ENCODE peak calls at places on chromosomes 1 and 21, in four cellular contexts. One of them, this sample, is unnamed.

GRCh38 chr1:175822575-175822974 is 79.2 kb upstream of the TNR start:
- DNase-seq in A549: no peak
- DNase-seq in GM12878: no peak
- DNase-seq in IMR-90: peak
- DNase-seq in this sample: no peak

GRCh38 chr1:233281711-233282581 is 13.6 kb downstream of the PCNX2 start:
- DNase-seq in IMR-90: peak
- DNase-seq in A549: no peak
- DNase-seq in GM12878: peak
- DNase-seq in this sample: no peak

GRCh38 chr21:31034378-31034777 is 3.9 kb downstream of the KRTAP19-8 start:
- DNase-seq in IMR-90: no peak
- DNase-seq in GM12878: no peak
- DNase-seq in A549: no peak
- DNase-seq in this sample: no peak

GRCh38 chr1:214506972-214507431 is 44.4 kb downstream of the PTPN14 start:
- DNase-seq in IMR-90: no peak
- DNase-seq in GM12878: no peak
- DNase-seq in A549: peak
- DNase-seq in this sample: no peak

GRCh38 chr1:118948796-118949195 is 39.3 kb downstream of the TBX15 start:
- DNase-seq in GM12878: no peak
- DNase-seq in A549: no peak
- DNase-seq in IMR-90: no peak
- DNase-seq in this sample: no peak

GRCh38 chr1:20618550-20618949 is 14.7 kb upstream of the PINK1 start:
- DNase-seq in IMR-90: no peak
- DNase-seq in GM12878: no peak
- DNase-seq in A549: no peak
- DNase-seq in this sample: no peak

GRCh38 chr1:223788746-223789415 is 56.9 kb downstream of the TP53BP2 start:
- DNase-seq in IMR-90: no peak
- DNase-seq in A549: no peak
- DNase-seq in GM12878: no peak
- DNase-seq in this sample: peak

GRCh38 chr1:232873931-232874330 is 68.7 kb downstream of the MAP10 start:
- DNase-seq in GM12878: no peak
- DNase-seq in IMR-90: no peak
- DNase-seq in A549: no peak
- DNase-seq in this sample: no peak

GRCh38 chr1:27627051-27627450 is 7.9 kb downstream of the FGR start:
- DNase-seq in IMR-90: no peak
- DNase-seq in A549: no peak
- DNase-seq in GM12878: no peak
- DNase-seq in this sample: no peak

GRCh38 chr1:110227774-110228173 is 17.7 kb downstream of the KCNC4 start:
- DNase-seq in A549: no peak
- DNase-seq in IMR-90: no peak
- DNase-seq in GM12878: no peak
- DNase-seq in this sample: no peak

GRCh38 chr1:159845751-159846531 is 16.5 kb downstream of the VSIG8 start:
- DNase-seq in IMR-90: no peak
- DNase-seq in GM12878: no peak
- DNase-seq in A549: no peak
- DNase-seq in this sample: no peak

GRCh38 chr1:100277866-100278265 is 11.8 kb downstream of the RTCA start:
- DNase-seq in A549: peak
- DNase-seq in IMR-90: no peak
- DNase-seq in GM12878: no peak
- DNase-seq in this sample: peak

GRCh38 chr1:8154621-8155052 is 128.5 kb upstream of the ERRFI1 start:
- DNase-seq in A549: peak
- DNase-seq in GM12878: no peak
- DNase-seq in IMR-90: peak
- DNase-seq in this sample: peak

GRCh38 chr1:27141266-27142003 is 13.5 kb downstream of the SLC9A1 start:
- DNase-seq in A549: no peak
- DNase-seq in GM12878: no peak
- DNase-seq in IMR-90: no peak
- DNase-seq in this sample: no peak

GRCh38 chr1:18681423-18681835 is 50.8 kb downstream of the PAX7 start:
- DNase-seq in IMR-90: peak
- DNase-seq in GM12878: no peak
- DNase-seq in A549: peak
- DNase-seq in this sample: peak

GRCh38 chr1:100164226-100164625 is 13.8 kb downstream of the LRRC39 start:
- DNase-seq in GM12878: no peak
- DNase-seq in IMR-90: peak
- DNase-seq in A549: no peak
- DNase-seq in this sample: no peak

GRCh38 chr21:16193758-16194606 is 464.2 kb downstream of the USP25 start:
- DNase-seq in GM12878: no peak
- DNase-seq in A549: peak
- DNase-seq in IMR-90: peak
- DNase-seq in this sample: no peak

GRCh38 chr21:16196521-16197208 is 466.9 kb downstream of the USP25 start:
- DNase-seq in GM12878: no peak
- DNase-seq in IMR-90: no peak
- DNase-seq in A549: no peak
- DNase-seq in this sample: no peak

GRCh38 chr21:16194851-16195251 is 465.1 kb downstream of the USP25 start:
- DNase-seq in IMR-90: peak
- DNase-seq in GM12878: no peak
- DNase-seq in A549: peak
- DNase-seq in this sample: no peak

GRCh38 chr21:16195476-16195875 is 465.7 kb downstream of the USP25 start:
- DNase-seq in A549: peak
- DNase-seq in GM12878: no peak
- DNase-seq in IMR-90: peak
- DNase-seq in this sample: no peak

GRCh38 chr21:16195896-16196443 is 466.2 kb downstream of the USP25 start:
- DNase-seq in A549: no peak
- DNase-seq in GM12878: no peak
- DNase-seq in IMR-90: no peak
- DNase-seq in this sample: no peak
- TF ChIP-seq ELK1 in A549: no peak
- TF ChIP-seq ELK1 in GM12878: no peak
- TF ChIP-seq ELK1 in IMR-90: no peak
- TF ChIP-seq ELK1 in this sample: no peak

GRCh38 chr1:45375104-45376090 is 35.2 kb upstream of the MUTYH start:
- DNase-seq in A549: no peak
- DNase-seq in GM12878: no peak
- DNase-seq in IMR-90: no peak
- DNase-seq in this sample: no peak

GRCh38 chr1:45378184-45378583 is 37.9 kb upstream of the MUTYH start:
- DNase-seq in GM12878: no peak
- DNase-seq in IMR-90: no peak
- DNase-seq in A549: no peak
- DNase-seq in this sample: no peak

GRCh38 chr1:45380125-45380524 is 39.9 kb upstream of the MUTYH start:
- DNase-seq in IMR-90: no peak
- DNase-seq in A549: no peak
- DNase-seq in GM12878: no peak
- DNase-seq in this sample: no peak

GRCh38 chr1:45386219-45386618 is 46.0 kb upstream of the MUTYH start:
- DNase-seq in A549: no peak
- DNase-seq in IMR-90: no peak
- DNase-seq in GM12878: no peak
- DNase-seq in this sample: no peak

DNA sequence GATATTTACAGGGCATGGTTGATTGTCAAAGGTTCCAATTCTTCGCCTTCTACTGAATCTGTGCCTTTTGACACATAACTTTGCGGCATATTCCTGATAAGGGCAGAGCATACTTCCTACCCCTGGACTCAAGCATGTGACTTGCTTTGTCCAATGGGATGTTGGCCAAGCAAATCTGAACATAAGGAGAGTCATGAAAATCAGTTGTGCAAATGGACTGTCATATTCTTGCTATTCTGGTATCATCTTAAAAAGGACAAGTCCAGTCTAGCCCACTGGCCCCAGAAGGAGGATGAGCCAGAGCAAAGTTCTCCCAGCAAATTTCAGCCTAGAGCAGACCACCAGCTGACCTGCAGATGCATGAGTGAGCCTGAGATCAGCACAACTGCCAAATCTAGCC is 41.0 kb upstream of the MUTYH start:
- DNase-seq in IMR-90: no peak
- DNase-seq in A549: no peak
- DNase-seq in GM12878: no peak
- DNase-seq in this sample: peak
- TF ChIP-seq USF2 in IMR-90: no peak
- TF ChIP-seq USF2 in A549: no peak
- TF ChIP-seq USF2 in GM12878: no peak
- TF ChIP-seq USF2 in this sample: peak

DNA sequence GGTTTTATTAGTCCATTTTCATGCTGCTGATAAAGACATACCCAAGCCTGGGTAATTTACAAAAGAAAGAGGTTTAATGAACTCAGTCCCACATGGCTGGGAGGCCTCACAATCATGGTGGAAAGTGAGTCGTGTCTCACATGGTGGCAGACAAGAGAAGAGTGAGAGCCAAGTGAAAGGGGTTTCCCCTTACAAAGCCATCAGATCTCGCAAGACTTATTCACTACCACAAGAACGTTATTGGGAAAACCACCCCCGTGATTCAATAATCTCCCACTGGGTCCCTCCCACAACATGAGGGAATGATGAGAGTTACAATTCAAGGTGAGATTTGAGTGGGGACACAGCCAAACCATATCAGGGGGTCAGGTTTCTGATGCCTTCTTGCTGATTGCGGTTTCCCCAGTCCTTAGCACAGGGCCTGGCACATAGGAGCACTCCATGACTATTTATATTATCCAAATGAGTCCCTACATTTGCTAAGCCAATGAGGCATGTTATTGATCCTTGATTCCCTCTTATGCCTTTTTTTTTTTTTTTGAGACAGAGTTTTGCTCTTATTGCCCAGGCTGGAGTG is 35.3 kb upstream of the PAXBP1 start:
- DNase-seq in GM12878: no peak
- DNase-seq in A549: no peak
- DNase-seq in IMR-90: peak
- DNase-seq in this sample: no peak
- TF ChIP-seq ELK1 in GM12878: no peak
- TF ChIP-seq ELK1 in A549: no peak
- TF ChIP-seq ELK1 in IMR-90: no peak
- TF ChIP-seq ELK1 in this sample: no peak

DNA sequence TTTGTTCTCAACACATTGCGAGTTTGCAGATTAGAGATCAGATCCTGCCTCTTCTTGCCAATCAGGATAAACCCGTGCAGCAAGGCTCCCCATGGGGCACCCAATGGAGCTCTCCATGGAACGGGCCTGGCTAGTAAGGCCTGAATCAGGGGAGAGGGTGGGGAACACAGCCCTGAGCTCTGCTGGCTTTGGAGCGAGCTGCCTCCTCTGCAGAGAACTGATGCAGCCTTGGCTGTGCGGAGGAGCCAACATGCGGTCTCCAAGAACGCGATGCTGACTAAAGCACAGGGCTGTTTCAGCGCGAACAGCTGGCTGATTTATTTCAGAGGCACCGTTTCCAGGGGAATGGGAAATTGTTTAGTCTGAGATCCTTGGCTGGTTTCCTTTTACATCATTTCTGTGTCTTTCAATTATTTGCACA is 139.7 kb downstream of the TSEN15 start:
- DNase-seq in A549: no peak
- DNase-seq in GM12878: no peak
- DNase-seq in IMR-90: peak
- DNase-seq in this sample: no peak
- TF ChIP-seq USF2 in A549: no peak
- TF ChIP-seq USF2 in GM12878: no peak
- TF ChIP-seq USF2 in IMR-90: no peak
- TF ChIP-seq USF2 in this sample: no peak

DNA sequence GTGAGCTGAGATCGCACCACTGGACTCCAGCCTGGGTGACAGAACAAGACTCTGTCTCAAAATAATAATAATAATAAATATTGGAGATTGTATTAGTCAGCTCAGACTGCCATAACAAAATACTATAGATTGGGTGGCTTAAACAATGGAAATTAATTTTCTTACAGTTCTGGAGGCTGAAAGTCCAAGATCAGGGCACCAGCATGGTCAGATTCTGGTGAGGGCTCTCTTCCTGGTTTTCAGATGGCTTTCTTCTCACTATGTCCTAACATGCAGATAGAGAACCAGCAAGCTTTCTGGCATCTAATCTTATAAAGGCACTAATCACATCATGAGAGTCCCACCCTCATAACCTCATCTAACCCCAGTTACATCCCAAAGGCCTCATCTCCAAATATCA is 23.2 kb upstream of the DDAH1 start:
- DNase-seq in A549: no peak
- DNase-seq in GM12878: no peak
- DNase-seq in IMR-90: no peak
- DNase-seq in this sample: no peak
- TF ChIP-seq ELK1 in A549: no peak
- TF ChIP-seq ELK1 in GM12878: no peak
- TF ChIP-seq ELK1 in IMR-90: no peak
- TF ChIP-seq ELK1 in this sample: no peak

DNA sequence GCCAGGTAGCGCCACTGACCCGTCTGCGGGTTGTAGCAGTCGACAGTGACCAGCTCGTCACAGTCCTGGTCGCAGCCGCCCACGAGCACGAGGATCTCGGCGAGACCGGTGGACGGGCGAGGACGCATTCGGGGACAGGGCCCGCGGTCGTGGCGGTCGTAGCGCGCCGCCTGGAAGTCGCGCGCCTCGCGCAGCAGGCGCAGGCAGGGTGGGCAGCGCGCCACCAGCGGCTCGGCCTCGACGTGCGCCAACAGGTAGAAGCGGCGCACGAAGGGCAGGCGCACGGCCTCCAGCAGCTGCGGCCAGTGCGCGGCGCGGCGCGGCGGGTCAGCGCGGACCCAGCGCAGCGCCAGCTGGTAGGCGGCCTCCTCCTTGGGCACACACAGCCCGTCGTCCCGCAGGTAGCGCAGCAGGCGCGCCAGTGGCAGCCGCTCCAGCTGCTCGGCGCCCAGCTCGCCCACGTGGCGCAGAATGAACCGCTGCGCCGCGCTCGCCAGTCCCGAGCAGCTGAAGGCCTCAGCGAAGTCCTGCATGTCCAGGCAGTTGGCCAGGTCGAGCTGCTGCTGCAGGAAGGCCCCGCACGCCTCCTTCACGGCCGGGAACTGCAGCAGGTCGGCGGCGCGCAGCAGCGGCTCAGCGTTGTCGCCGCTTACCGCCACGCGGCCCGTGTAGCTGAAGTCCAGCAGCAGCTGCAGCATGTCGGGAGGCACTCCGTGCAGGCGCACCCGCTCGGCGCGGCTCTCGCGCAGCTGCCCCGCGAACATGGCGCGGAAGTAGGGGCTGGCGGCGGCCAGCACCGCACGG is 602 bp downstream of the KLHL21 start:
- DNase-seq in IMR-90: peak
- DNase-seq in GM12878: no peak
- DNase-seq in A549: no peak
- DNase-seq in this sample: peak
- TF ChIP-seq USF2 in IMR-90: peak
- TF ChIP-seq USF2 in GM12878: no peak
- TF ChIP-seq USF2 in A549: no peak
- TF ChIP-seq USF2 in this sample: no peak